ENCODE peak calls at places on chromosomes 13 and 19, in six cellular contexts. One of them, this sample, is unnamed.

GRCh38 chr19:35856546-35857149 is at the start of gene KIRREL2:
- DNase-seq in OCI-LY7: peak
- DNase-seq in neural progenitor cell: peak
- DNase-seq in A549: no peak
- DNase-seq in astrocyte: no peak
- DNase-seq in keratinocyte: no peak
- DNase-seq in this sample: no peak

GRCh38 chr13:112885782-112886268 is 83.2 kb upstream of the MCF2L start:
- DNase-seq in OCI-LY7: no peak
- DNase-seq in neural progenitor cell: peak
- DNase-seq in A549: peak
- DNase-seq in astrocyte: peak
- DNase-seq in keratinocyte: peak
- DNase-seq in this sample: no peak

GRCh38 chr19:7292950-7293794 is 1.0 kb downstream of the INSR start:
- DNase-seq in OCI-LY7: peak
- DNase-seq in neural progenitor cell: peak
- DNase-seq in A549: no peak
- DNase-seq in astrocyte: no peak
- DNase-seq in keratinocyte: no peak
- DNase-seq in this sample: no peak

GRCh38 chr13:23707674-23708073 is 137.5 kb downstream of the TNFRSF19 start:
- DNase-seq in OCI-LY7: no peak
- DNase-seq in neural progenitor cell: no peak
- DNase-seq in A549: peak
- DNase-seq in astrocyte: no peak
- DNase-seq in keratinocyte: no peak
- DNase-seq in this sample: no peak

GRCh38 chr13:114105351-114106225 is 26.8 kb downstream of the RASA3 start:
- DNase-seq in OCI-LY7: no peak
- DNase-seq in neural progenitor cell: no peak
- DNase-seq in A549: no peak
- DNase-seq in astrocyte: no peak
- DNase-seq in keratinocyte: no peak
- DNase-seq in this sample: no peak

GRCh38 chr19:5958074-5958850 is 19.7 kb downstream of the RANBP3 start:
- DNase-seq in OCI-LY7: no peak
- DNase-seq in neural progenitor cell: no peak
- DNase-seq in A549: no peak
- DNase-seq in astrocyte: no peak
- DNase-seq in keratinocyte: no peak
- DNase-seq in this sample: no peak

GRCh38 chr13:113930711-113931637 is 42.9 kb downstream of the C13orf46 start:
- DNase-seq in OCI-LY7: no peak
- DNase-seq in neural progenitor cell: no peak
- DNase-seq in A549: no peak
- DNase-seq in astrocyte: no peak
- DNase-seq in keratinocyte: no peak
- DNase-seq in this sample: no peak

GRCh38 chr19:47512183-47512947 is 2.5 kb downstream of the NAPA start:
- DNase-seq in OCI-LY7: no peak
- DNase-seq in neural progenitor cell: no peak
- DNase-seq in A549: peak
- DNase-seq in astrocyte: no peak
- DNase-seq in keratinocyte: no peak
- DNase-seq in this sample: no peak

GRCh38 chr13:35979378-35979911 is 151.7 kb downstream of the DCLK1 start:
- DNase-seq in OCI-LY7: no peak
- DNase-seq in neural progenitor cell: no peak
- DNase-seq in A549: no peak
- DNase-seq in astrocyte: peak
- DNase-seq in keratinocyte: no peak
- DNase-seq in this sample: no peak

GRCh38 chr19:43504426-43505185 is at the start of gene PHLDB3:
- DNase-seq in OCI-LY7: no peak
- DNase-seq in neural progenitor cell: no peak
- DNase-seq in A549: no peak
- DNase-seq in astrocyte: no peak
- DNase-seq in keratinocyte: no peak
- DNase-seq in this sample: peak

GRCh38 chr13:109700176-109700575 is 86.2 kb downstream of the IRS2 start:
- DNase-seq in OCI-LY7: no peak
- DNase-seq in neural progenitor cell: no peak
- DNase-seq in A549: peak
- DNase-seq in astrocyte: peak
- DNase-seq in keratinocyte: peak
- DNase-seq in this sample: peak

GRCh38 chr13:100234006-100234405 is 145.1 kb downstream of the PCCA start:
- DNase-seq in OCI-LY7: no peak
- DNase-seq in neural progenitor cell: peak
- DNase-seq in A549: no peak
- DNase-seq in astrocyte: no peak
- DNase-seq in keratinocyte: no peak
- DNase-seq in this sample: no peak
- H3K4me2 ChIP-seq in OCI-LY7: no peak
- H3K4me2 ChIP-seq in neural progenitor cell: peak
- H3K4me2 ChIP-seq in A549: peak
- H3K4me2 ChIP-seq in astrocyte: peak
- H3K4me2 ChIP-seq in keratinocyte: no peak
- H3K4me2 ChIP-seq in this sample: no peak

GRCh38 chr19:38878575-38879399 is 712 bp upstream of the RINL start:
- DNase-seq in OCI-LY7: no peak
- DNase-seq in neural progenitor cell: no peak
- DNase-seq in A549: no peak
- DNase-seq in astrocyte: no peak
- DNase-seq in keratinocyte: no peak
- DNase-seq in this sample: no peak
- TF ChIP-seq CTCF in OCI-LY7: peak
- TF ChIP-seq CTCF in neural progenitor cell: no peak
- TF ChIP-seq CTCF in A549: no peak
- TF ChIP-seq CTCF in astrocyte: no peak
- TF ChIP-seq CTCF in keratinocyte: peak
- TF ChIP-seq CTCF in this sample: no peak

DNA sequence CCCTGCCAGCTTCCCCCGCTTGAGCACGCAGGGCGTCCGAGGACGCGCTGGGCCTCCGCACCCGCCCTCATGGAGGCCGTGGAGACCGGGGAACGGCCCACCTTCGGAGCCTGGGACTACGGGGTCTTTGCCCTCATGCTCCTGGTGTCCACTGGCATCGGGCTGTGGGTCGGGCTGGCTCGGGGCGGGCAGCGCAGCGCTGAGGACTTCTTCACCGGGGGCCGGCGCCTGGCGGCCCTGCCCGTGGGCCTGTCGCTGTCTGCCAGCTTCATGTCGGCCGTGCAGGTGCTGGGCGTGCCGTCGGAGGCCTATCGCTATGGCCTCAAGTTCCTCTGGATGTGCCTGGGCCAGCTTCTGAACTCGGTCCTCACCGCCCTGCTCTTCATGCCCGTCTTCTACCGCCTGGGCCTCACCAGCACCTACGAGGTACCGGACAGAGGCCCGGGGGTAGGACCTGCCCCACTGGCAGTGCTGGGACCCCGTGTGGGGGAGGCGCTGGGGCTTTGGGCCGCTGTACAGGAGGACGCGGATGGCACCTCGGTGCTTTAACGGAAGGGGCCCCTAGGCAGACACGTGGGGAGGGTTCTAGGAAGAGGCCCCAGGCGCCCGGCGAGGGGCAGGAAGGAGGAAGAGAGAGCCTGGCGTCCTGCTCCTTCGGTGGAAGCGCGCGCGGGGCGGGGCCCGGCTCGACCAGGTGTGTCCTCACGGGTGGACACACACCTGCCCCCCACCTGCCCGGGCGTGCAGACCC is 681 bp downstream of the SLC5A5 start:
- DNase-seq in OCI-LY7: no peak
- DNase-seq in neural progenitor cell: no peak
- DNase-seq in A549: no peak
- DNase-seq in astrocyte: no peak
- DNase-seq in keratinocyte: no peak
- DNase-seq in this sample: no peak
- H3K4me3 ChIP-seq in OCI-LY7: no peak
- H3K4me3 ChIP-seq in neural progenitor cell: no peak
- H3K4me3 ChIP-seq in A549: no peak
- H3K4me3 ChIP-seq in astrocyte: no peak
- H3K4me3 ChIP-seq in keratinocyte: no peak
- H3K4me3 ChIP-seq in this sample: no peak

GRCh38 chr13:100096526-100096925 is 7.6 kb downstream of the PCCA start:
- DNase-seq in OCI-LY7: no peak
- DNase-seq in neural progenitor cell: no peak
- DNase-seq in A549: no peak
- DNase-seq in astrocyte: no peak
- DNase-seq in keratinocyte: no peak
- DNase-seq in this sample: no peak

GRCh38 chr13:100102042-100102441 is 13.1 kb downstream of the PCCA start:
- DNase-seq in OCI-LY7: no peak
- DNase-seq in neural progenitor cell: no peak
- DNase-seq in A549: no peak
- DNase-seq in astrocyte: no peak
- DNase-seq in keratinocyte: no peak
- DNase-seq in this sample: no peak

GRCh38 chr13:100098445-100099116 is 9.7 kb downstream of the PCCA start:
- DNase-seq in OCI-LY7: no peak
- DNase-seq in neural progenitor cell: no peak
- DNase-seq in A549: no peak
- DNase-seq in astrocyte: no peak
- DNase-seq in keratinocyte: no peak
- DNase-seq in this sample: no peak

GRCh38 chr13:100097821-100098220 is 8.9 kb downstream of the PCCA start:
- DNase-seq in OCI-LY7: no peak
- DNase-seq in neural progenitor cell: no peak
- DNase-seq in A549: no peak
- DNase-seq in astrocyte: no peak
- DNase-seq in keratinocyte: no peak
- DNase-seq in this sample: no peak

GRCh38 chr13:100100115-100100879 is 11.4 kb downstream of the PCCA start:
- DNase-seq in OCI-LY7: no peak
- DNase-seq in neural progenitor cell: no peak
- DNase-seq in A549: peak
- DNase-seq in astrocyte: peak
- DNase-seq in keratinocyte: no peak
- DNase-seq in this sample: no peak
- H3K4me2 ChIP-seq in OCI-LY7: no peak
- H3K4me2 ChIP-seq in neural progenitor cell: no peak
- H3K4me2 ChIP-seq in A549: peak
- H3K4me2 ChIP-seq in astrocyte: peak
- H3K4me2 ChIP-seq in keratinocyte: peak
- H3K4me2 ChIP-seq in this sample: no peak

GRCh38 chr19:41889896-41890295 is 6.9 kb downstream of the ARHGEF1 start:
- DNase-seq in OCI-LY7: no peak
- DNase-seq in neural progenitor cell: no peak
- DNase-seq in A549: no peak
- DNase-seq in astrocyte: no peak
- DNase-seq in keratinocyte: no peak
- DNase-seq in this sample: no peak

GRCh38 chr19:41886761-41887710 is 4.1 kb downstream of the ARHGEF1 start:
- DNase-seq in OCI-LY7: peak
- DNase-seq in neural progenitor cell: no peak
- DNase-seq in A549: no peak
- DNase-seq in astrocyte: no peak
- DNase-seq in keratinocyte: no peak
- DNase-seq in this sample: no peak

GRCh38 chr19:41883821-41884733 is 1.1 kb downstream of the ARHGEF1 start:
- DNase-seq in OCI-LY7: peak
- DNase-seq in neural progenitor cell: peak
- DNase-seq in A549: peak
- DNase-seq in astrocyte: peak
- DNase-seq in keratinocyte: peak
- DNase-seq in this sample: peak

GRCh38 chr19:41888926-41889325 is 5.9 kb downstream of the ARHGEF1 start:
- DNase-seq in OCI-LY7: no peak
- DNase-seq in neural progenitor cell: no peak
- DNase-seq in A549: no peak
- DNase-seq in astrocyte: no peak
- DNase-seq in keratinocyte: no peak
- DNase-seq in this sample: no peak

GRCh38 chr19:41887711-41888382 is 4.9 kb downstream of the ARHGEF1 start:
- DNase-seq in OCI-LY7: peak
- DNase-seq in neural progenitor cell: no peak
- DNase-seq in A549: no peak
- DNase-seq in astrocyte: peak
- DNase-seq in keratinocyte: peak
- DNase-seq in this sample: peak
- TF ChIP-seq CTCF in OCI-LY7: peak
- TF ChIP-seq CTCF in neural progenitor cell: no peak
- TF ChIP-seq CTCF in A549: no peak
- TF ChIP-seq CTCF in astrocyte: peak
- TF ChIP-seq CTCF in keratinocyte: peak
- TF ChIP-seq CTCF in this sample: peak

GRCh38 chr19:40348125-40348913 is at the start of the genes C19orf47 and PLD3:
- DNase-seq in OCI-LY7: peak
- DNase-seq in neural progenitor cell: peak
- DNase-seq in A549: peak
- DNase-seq in astrocyte: peak
- DNase-seq in keratinocyte: peak
- DNase-seq in this sample: peak

GRCh38 chr19:40344422-40344821 is 3.8 kb downstream of the C19orf47 start:
- DNase-seq in OCI-LY7: no peak
- DNase-seq in neural progenitor cell: no peak
- DNase-seq in A549: no peak
- DNase-seq in astrocyte: no peak
- DNase-seq in keratinocyte: no peak
- DNase-seq in this sample: no peak

GRCh38 chr19:40347476-40348124 is 597 bp downstream of the C19orf47 start:
- DNase-seq in OCI-LY7: peak
- DNase-seq in neural progenitor cell: no peak
- DNase-seq in A549: no peak
- DNase-seq in astrocyte: no peak
- DNase-seq in keratinocyte: no peak
- DNase-seq in this sample: no peak

GRCh38 chr19:40348961-40349507 is 539 bp downstream of the PLD3 start:
- DNase-seq in OCI-LY7: peak
- DNase-seq in neural progenitor cell: peak
- DNase-seq in A549: peak
- DNase-seq in astrocyte: peak
- DNase-seq in keratinocyte: no peak
- DNase-seq in this sample: no peak
- H3K4me3 ChIP-seq in OCI-LY7: peak
- H3K4me3 ChIP-seq in neural progenitor cell: peak
- H3K4me3 ChIP-seq in A549: peak
- H3K4me3 ChIP-seq in astrocyte: peak
- H3K4me3 ChIP-seq in keratinocyte: peak
- H3K4me3 ChIP-seq in this sample: peak

This sample was measured in PC-9.